ENCODE peak calls at places on chromosomes 3 and 15, in eight cellular contexts. One of them, this sample, is unnamed.

GRCh38 chr15:98786706-98787105 is 138.4 kb downstream of the IGF1R start:
- DNase-seq in endothelial cell of umbilical vein: no peak
- DNase-seq in stomach: no peak
- DNase-seq in HepG2: no peak
- DNase-seq in H1: no peak
- DNase-seq in upper lobe of left lung: no peak
- DNase-seq in sigmoid colon: no peak
- DNase-seq in suprapubic skin: no peak
- DNase-seq in this sample: no peak

GRCh38 chr3:52005571-52005986 is 9.9 kb upstream of the RPL29 start:
- DNase-seq in endothelial cell of umbilical vein: peak; percentile 53
- DNase-seq in H1: peak; percentile 75
- DNase-seq in sigmoid colon: no peak
- DNase-seq in upper lobe of left lung: peak; percentile 85
- DNase-seq in stomach: peak; percentile 52
- DNase-seq in suprapubic skin: no peak
- DNase-seq in HepG2: no peak
- DNase-seq in this sample: peak; percentile 43

GRCh38 chr15:63600646-63601025 is 3.4 kb downstream of the FBXL22 start:
- DNase-seq in endothelial cell of umbilical vein: peak; percentile 94
- DNase-seq in upper lobe of left lung: peak; percentile 98
- DNase-seq in HepG2: peak; percentile 78
- DNase-seq in H1: peak; percentile 76
- DNase-seq in suprapubic skin: peak; percentile 90
- DNase-seq in sigmoid colon: peak; percentile 93
- DNase-seq in stomach: peak; percentile 94
- DNase-seq in this sample: peak; percentile 72

GRCh38 chr3:89353465-89353864 is 246.0 kb downstream of the EPHA3 start:
- DNase-seq in H1: no peak
- DNase-seq in upper lobe of left lung: no peak
- DNase-seq in HepG2: no peak
- DNase-seq in suprapubic skin: no peak
- DNase-seq in stomach: no peak
- DNase-seq in sigmoid colon: no peak
- DNase-seq in endothelial cell of umbilical vein: no peak
- DNase-seq in this sample: no peak

GRCh38 chr15:40367038-40367672 is 9.1 kb downstream of the DISP2 start:
- DNase-seq in HepG2: no peak
- DNase-seq in endothelial cell of umbilical vein: no peak
- DNase-seq in upper lobe of left lung: peak; percentile 52
- DNase-seq in H1: no peak
- DNase-seq in suprapubic skin: peak; percentile 61
- DNase-seq in sigmoid colon: peak; percentile 89
- DNase-seq in stomach: peak; percentile 96
- DNase-seq in this sample: peak; percentile 66

GRCh38 chr3:134049676-134050075 is 20.0 kb upstream of the SLCO2A1 start:
- DNase-seq in HepG2: no peak
- DNase-seq in sigmoid colon: no peak
- DNase-seq in upper lobe of left lung: no peak
- DNase-seq in endothelial cell of umbilical vein: no peak
- DNase-seq in H1: no peak
- DNase-seq in stomach: no peak
- DNase-seq in suprapubic skin: no peak
- DNase-seq in this sample: no peak

GRCh38 chr3:142850395-142851023 is 38.4 kb downstream of the PCOLCE2 start:
- DNase-seq in stomach: peak; percentile 42
- DNase-seq in upper lobe of left lung: no peak
- DNase-seq in sigmoid colon: no peak
- DNase-seq in H1: no peak
- DNase-seq in HepG2: peak; percentile 39
- DNase-seq in endothelial cell of umbilical vein: peak; percentile 22
- DNase-seq in suprapubic skin: no peak
- DNase-seq in this sample: no peak

GRCh38 chr15:73915085-73915484 is 11.2 kb upstream of the LOXL1 start:
- DNase-seq in H1: no peak
- DNase-seq in sigmoid colon: no peak
- DNase-seq in endothelial cell of umbilical vein: no peak
- DNase-seq in suprapubic skin: no peak
- DNase-seq in upper lobe of left lung: no peak
- DNase-seq in stomach: no peak
- DNase-seq in HepG2: no peak
- DNase-seq in this sample: no peak

GRCh38 chr15:99962006-99962561 is 228.8 kb upstream of the LYSMD4 start:
- DNase-seq in endothelial cell of umbilical vein: no peak
- DNase-seq in HepG2: no peak
- DNase-seq in upper lobe of left lung: no peak
- DNase-seq in H1: peak; percentile 20
- DNase-seq in sigmoid colon: peak; percentile 42
- DNase-seq in stomach: no peak
- DNase-seq in suprapubic skin: peak; percentile 40
- DNase-seq in this sample: peak; percentile 27

GRCh38 chr15:65263313-65263712 is 23.4 kb downstream of the PARP16 start:
- DNase-seq in H1: no peak
- DNase-seq in suprapubic skin: no peak
- DNase-seq in stomach: no peak
- DNase-seq in endothelial cell of umbilical vein: no peak
- DNase-seq in sigmoid colon: no peak
- DNase-seq in HepG2: no peak
- DNase-seq in upper lobe of left lung: no peak
- DNase-seq in this sample: no peak

GRCh38 chr15:65254237-65254820 is 32.4 kb downstream of the PARP16 start:
- DNase-seq in H1: no peak
- DNase-seq in endothelial cell of umbilical vein: no peak
- DNase-seq in HepG2: no peak
- DNase-seq in suprapubic skin: no peak
- DNase-seq in stomach: no peak
- DNase-seq in sigmoid colon: no peak
- DNase-seq in upper lobe of left lung: no peak
- DNase-seq in this sample: no peak

GRCh38 chr15:65258370-65258769 is 28.3 kb downstream of the PARP16 start:
- DNase-seq in HepG2: no peak
- DNase-seq in stomach: no peak
- DNase-seq in suprapubic skin: no peak
- DNase-seq in sigmoid colon: no peak
- DNase-seq in upper lobe of left lung: no peak
- DNase-seq in endothelial cell of umbilical vein: no peak
- DNase-seq in H1: no peak
- DNase-seq in this sample: no peak

GRCh38 chr15:65259367-65259781 is 27.3 kb downstream of the PARP16 start:
- DNase-seq in upper lobe of left lung: no peak
- DNase-seq in sigmoid colon: peak; percentile 94
- DNase-seq in HepG2: no peak
- DNase-seq in suprapubic skin: peak; percentile 78
- DNase-seq in endothelial cell of umbilical vein: no peak
- DNase-seq in H1: no peak
- DNase-seq in stomach: no peak
- DNase-seq in this sample: no peak

GRCh38 chr15:65258863-65259262 is 27.8 kb downstream of the PARP16 start:
- DNase-seq in suprapubic skin: no peak
- DNase-seq in HepG2: no peak
- DNase-seq in H1: no peak
- DNase-seq in endothelial cell of umbilical vein: no peak
- DNase-seq in sigmoid colon: peak; percentile 81
- DNase-seq in stomach: no peak
- DNase-seq in upper lobe of left lung: no peak
- DNase-seq in this sample: no peak
- TF ChIP-seq POLR2AphosphoS5 in suprapubic skin: no peak
- TF ChIP-seq POLR2AphosphoS5 in HepG2: no peak
- TF ChIP-seq POLR2AphosphoS5 in H1: no peak
- TF ChIP-seq POLR2AphosphoS5 in endothelial cell of umbilical vein: no peak
- TF ChIP-seq POLR2AphosphoS5 in sigmoid colon: peak; percentile 86
- TF ChIP-seq POLR2AphosphoS5 in stomach: peak; percentile 86
- TF ChIP-seq POLR2AphosphoS5 in upper lobe of left lung: no peak
- TF ChIP-seq POLR2AphosphoS5 in this sample: peak; percentile 59

DNA sequence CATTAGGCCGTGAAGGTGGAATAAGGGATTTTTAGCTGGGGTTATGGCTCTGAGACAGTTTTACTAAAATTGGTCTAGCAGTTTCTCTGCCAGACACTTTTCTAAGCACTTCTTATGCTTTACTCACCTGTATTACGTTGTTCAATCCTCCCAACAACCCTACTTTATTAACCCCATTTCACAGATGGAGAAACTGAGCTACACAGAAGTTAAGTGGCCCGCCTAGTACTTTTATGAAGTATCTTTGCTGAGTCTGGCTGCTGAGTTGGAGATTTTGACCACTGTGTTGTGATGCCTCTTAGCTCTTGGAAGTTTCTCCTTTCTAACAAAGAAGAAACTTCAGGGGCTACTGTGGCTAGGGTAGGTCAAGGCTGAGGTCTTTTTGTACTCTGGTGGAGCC is 11.5 kb downstream of the LIMD1 start:
- DNase-seq in sigmoid colon: no peak
- DNase-seq in endothelial cell of umbilical vein: no peak
- DNase-seq in HepG2: no peak
- DNase-seq in upper lobe of left lung: no peak
- DNase-seq in H1: no peak
- DNase-seq in stomach: no peak
- DNase-seq in suprapubic skin: no peak
- DNase-seq in this sample: no peak
- H3K4me1 ChIP-seq in sigmoid colon: no peaks in the 10 kb centered on the region
- H3K4me1 ChIP-seq in endothelial cell of umbilical vein: peaks cover 8% of the 10 kb centered on the region
- H3K4me1 ChIP-seq in HepG2: peaks cover 5% of the 10 kb centered on the region
- H3K4me1 ChIP-seq in upper lobe of left lung: peaks cover 69% of the 10 kb centered on the region
- H3K4me1 ChIP-seq in H1: peaks cover 3% of the 10 kb centered on the region
- H3K4me1 ChIP-seq in stomach: peaks cover 47% of the 10 kb centered on the region
- H3K4me1 ChIP-seq in suprapubic skin: peaks cover 59% of the 10 kb centered on the region
- H3K4me1 ChIP-seq in this sample: no peaks in the 10 kb centered on the region

DNA sequence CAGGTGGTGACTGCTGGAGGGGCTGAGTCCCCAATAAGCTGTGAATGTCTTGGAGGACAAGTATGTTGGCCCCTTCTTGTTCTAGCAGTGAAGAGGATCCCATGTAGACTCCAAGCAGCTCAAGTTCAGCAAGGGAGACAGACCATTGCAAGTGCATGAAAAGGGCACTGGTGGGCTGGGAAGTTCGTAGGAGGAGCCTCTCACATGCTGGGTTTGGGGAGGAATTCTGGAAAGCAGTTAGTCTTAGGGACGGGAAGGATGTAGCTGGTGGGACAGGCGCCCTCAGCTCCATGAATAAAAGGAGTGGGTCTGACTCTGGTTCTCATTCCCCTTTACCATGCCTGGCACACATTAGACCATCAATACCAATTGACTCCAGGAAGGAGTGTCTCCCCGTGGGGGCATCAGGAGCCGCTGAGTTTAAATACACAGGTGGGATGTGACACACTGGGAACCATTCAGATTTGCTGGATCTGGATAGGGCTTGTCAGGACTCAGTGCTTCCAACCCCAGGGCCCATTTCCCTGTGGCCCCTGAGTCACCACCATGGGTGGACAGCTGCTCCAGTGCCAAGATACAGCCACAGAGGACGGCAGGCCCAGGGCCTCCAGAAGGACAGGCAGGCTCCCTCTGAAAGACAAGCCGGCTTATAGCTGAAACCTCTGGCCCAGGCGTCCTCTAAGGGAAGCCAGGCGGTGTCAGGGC is 554 bp upstream of the XYLB start:
- DNase-seq in sigmoid colon: no peak
- DNase-seq in stomach: no peak
- DNase-seq in H1: no peak
- DNase-seq in endothelial cell of umbilical vein: no peak
- DNase-seq in HepG2: no peak
- DNase-seq in suprapubic skin: no peak
- DNase-seq in upper lobe of left lung: no peak
- DNase-seq in this sample: no peak
- H3K4me3 ChIP-seq in sigmoid colon: peak overlapping the region; percentile 80
- H3K4me3 ChIP-seq in stomach: peak overlapping the region; percentile 82
- H3K4me3 ChIP-seq in H1: peak overlapping the region; percentile 71
- H3K4me3 ChIP-seq in endothelial cell of umbilical vein: no peak overlapping the region
- H3K4me3 ChIP-seq in HepG2: peak overlapping the region; percentile 94
- H3K4me3 ChIP-seq in suprapubic skin: peak overlapping the region; percentile 77
- H3K4me3 ChIP-seq in upper lobe of left lung: peak overlapping the region; percentile 87
- H3K4me3 ChIP-seq in this sample: peak overlapping the region; percentile 66

DNA sequence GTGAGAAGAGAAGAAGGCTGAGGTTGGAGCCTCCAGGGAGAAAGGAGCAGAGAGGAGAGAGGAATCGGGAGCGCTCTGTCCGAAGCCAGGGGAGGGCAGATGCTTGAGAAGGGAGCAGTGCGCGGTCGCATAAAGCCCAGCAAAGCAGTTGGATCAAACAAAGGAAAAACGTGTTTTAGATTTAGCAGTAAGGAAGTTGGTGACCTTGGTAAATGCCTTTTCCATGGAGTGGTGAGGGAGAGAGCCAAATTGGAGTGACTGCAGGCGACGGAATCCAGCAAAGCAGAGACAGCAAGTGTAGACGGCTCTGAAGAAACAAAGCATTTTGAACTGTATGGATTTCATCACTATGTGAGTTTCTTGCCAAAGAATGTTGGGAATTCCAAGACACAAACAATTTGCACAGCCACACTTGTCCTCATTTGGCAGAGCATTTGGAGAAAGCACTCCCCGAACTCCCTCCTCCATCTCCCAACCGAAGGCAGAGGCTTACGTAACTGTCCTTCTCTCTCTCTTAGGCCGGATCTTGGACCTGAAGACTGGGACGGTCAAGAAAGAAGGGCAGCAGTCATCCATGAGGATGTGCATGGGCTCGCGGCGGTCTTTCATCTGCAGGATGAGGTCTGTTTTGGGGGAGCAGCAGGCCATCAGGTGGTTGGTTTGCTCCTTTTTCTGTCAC is 103.6 kb downstream of the ARNT2 start:
- DNase-seq in upper lobe of left lung: no peak
- DNase-seq in HepG2: no peak
- DNase-seq in sigmoid colon: peak; percentile 77
- DNase-seq in suprapubic skin: no peak
- DNase-seq in endothelial cell of umbilical vein: no peak
- DNase-seq in stomach: no peak
- DNase-seq in H1: peak; percentile 30
- DNase-seq in this sample: no peak
- TF ChIP-seq POLR2AphosphoS5 in upper lobe of left lung: peak; percentile 23
- TF ChIP-seq POLR2AphosphoS5 in HepG2: no peak
- TF ChIP-seq POLR2AphosphoS5 in sigmoid colon: peak; percentile 29
- TF ChIP-seq POLR2AphosphoS5 in suprapubic skin: peak; percentile 37
- TF ChIP-seq POLR2AphosphoS5 in endothelial cell of umbilical vein: no peak
- TF ChIP-seq POLR2AphosphoS5 in stomach: no peak
- TF ChIP-seq POLR2AphosphoS5 in H1: no peak
- TF ChIP-seq POLR2AphosphoS5 in this sample: peak; percentile 49

DNA sequence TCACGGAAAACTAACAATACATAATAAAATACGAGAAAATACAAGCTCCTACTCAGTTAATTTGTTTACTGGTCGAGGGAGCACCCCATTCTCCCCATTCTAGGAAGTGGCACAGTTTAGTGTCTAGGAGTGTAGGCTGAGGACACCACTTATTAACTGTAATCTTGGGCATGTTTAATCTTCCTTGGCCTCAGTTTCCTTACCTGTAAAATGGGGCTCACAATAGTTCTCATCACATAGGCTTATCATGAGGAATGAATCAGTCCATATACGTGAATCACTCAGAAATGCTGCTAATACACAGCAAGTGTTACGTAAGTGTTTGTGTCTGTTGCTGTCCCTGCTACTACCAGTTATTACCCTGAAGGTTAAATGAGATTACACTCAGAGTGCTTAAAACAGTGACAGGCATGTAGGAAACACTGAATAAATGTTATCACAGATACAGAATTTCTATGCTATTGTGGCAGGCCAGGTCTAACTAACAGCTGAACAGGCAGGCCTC is 210.2 kb downstream of the OSBPL10 start:
- DNase-seq in H1: no peak
- DNase-seq in HepG2: no peak
- DNase-seq in endothelial cell of umbilical vein: no peak
- DNase-seq in upper lobe of left lung: no peak
- DNase-seq in sigmoid colon: no peak
- DNase-seq in stomach: no peak
- DNase-seq in suprapubic skin: no peak
- DNase-seq in this sample: no peak
- H3K4me1 ChIP-seq in H1: no peaks in the 10 kb centered on the region
- H3K4me1 ChIP-seq in HepG2: peaks cover 27% of the 10 kb centered on the region
- H3K4me1 ChIP-seq in endothelial cell of umbilical vein: no peaks in the 10 kb centered on the region
- H3K4me1 ChIP-seq in upper lobe of left lung: no peaks in the 10 kb centered on the region
- H3K4me1 ChIP-seq in sigmoid colon: no peaks in the 10 kb centered on the region
- H3K4me1 ChIP-seq in stomach: peaks cover 4% of the 10 kb centered on the region
- H3K4me1 ChIP-seq in suprapubic skin: no peaks in the 10 kb centered on the region
- H3K4me1 ChIP-seq in this sample: no peaks in the 10 kb centered on the region